ENCODE peak calls at places on chromosomes 4 and X, in nine cellular contexts. O is adrenal gland, S is right atrium auricular region, R is upper lobe of left lung, U is psoas muscle, P is A549, E is GM23338, J is esophagus muscularis mucosa, K is stomach. Z is an unnamed sample.

GRCh38 chr4:74223801-74224200 is 65.9 kb downstream of the MTHFD2L start:
- DNase-seq in K (no peak), O (no peak), R (no peak), P (no peak), E (no peak), J (no peak), S (no peak), U (no peak), Z (no peak)

GRCh38 chr4:147768113-147768512 is 36.2 kb downstream of the ARHGAP10 start:
- DNase-seq in R (no peak), U (no peak), J (no peak), E (no peak), P (peak; percentile 25), O (no peak), S (no peak), K (no peak), Z (no peak)

GRCh38 chr4:168886361-168886760 is 123.7 kb downstream of the CBR4 start:
- DNase-seq in P (peak; percentile 25), S (no peak), K (no peak), O (no peak), R (no peak), J (no peak), E (no peak), U (no peak), Z (no peak)

GRCh38 chr4:67344594-67345380 is 200.5 kb downstream of the CENPC start:
- DNase-seq in S (no peak), P (no peak), U (no peak), R (no peak), J (no peak), K (no peak), E (peak; percentile 2), O (no peak), Z (no peak)

GRCh38 chrX:68808686-68809357 is 20.0 kb upstream of the EFNB1 start:
- DNase-seq in J (no peak), E (peak; percentile 39), O (no peak), S (no peak), P (peak; percentile 18), U (peak; percentile 57), R (no peak), K (no peak), Z (no peak)

GRCh38 chrX:34918856-34919255 is 23.7 kb upstream of the FAM47B start:
- DNase-seq in R (no peak), P (peak; percentile 70), O (no peak), U (no peak), K (no peak), E (peak; percentile 68), J (no peak), S (no peak), Z (no peak)

GRCh38 chr4:8242782-8243556 is 26.6 kb upstream of the HTRA3 start:
- DNase-seq in O (no peak), E (no peak), K (no peak), P (no peak), R (no peak), S (no peak), U (no peak), J (no peak), Z (no peak)

GRCh38 chr4:7451434-7451789 is 16.7 kb upstream of the PSAPL1 start:
- DNase-seq in S (no peak), U (no peak), K (no peak), R (peak; percentile 30), O (no peak), E (no peak), J (no peak), P (no peak), Z (no peak)

GRCh38 chr4:86401826-86402225 is 42.0 kb upstream of the MAPK10 start:
- DNase-seq in U (no peak), R (no peak), P (no peak), S (no peak), J (no peak), O (no peak), K (no peak), E (no peak), Z (no peak)

DNA sequence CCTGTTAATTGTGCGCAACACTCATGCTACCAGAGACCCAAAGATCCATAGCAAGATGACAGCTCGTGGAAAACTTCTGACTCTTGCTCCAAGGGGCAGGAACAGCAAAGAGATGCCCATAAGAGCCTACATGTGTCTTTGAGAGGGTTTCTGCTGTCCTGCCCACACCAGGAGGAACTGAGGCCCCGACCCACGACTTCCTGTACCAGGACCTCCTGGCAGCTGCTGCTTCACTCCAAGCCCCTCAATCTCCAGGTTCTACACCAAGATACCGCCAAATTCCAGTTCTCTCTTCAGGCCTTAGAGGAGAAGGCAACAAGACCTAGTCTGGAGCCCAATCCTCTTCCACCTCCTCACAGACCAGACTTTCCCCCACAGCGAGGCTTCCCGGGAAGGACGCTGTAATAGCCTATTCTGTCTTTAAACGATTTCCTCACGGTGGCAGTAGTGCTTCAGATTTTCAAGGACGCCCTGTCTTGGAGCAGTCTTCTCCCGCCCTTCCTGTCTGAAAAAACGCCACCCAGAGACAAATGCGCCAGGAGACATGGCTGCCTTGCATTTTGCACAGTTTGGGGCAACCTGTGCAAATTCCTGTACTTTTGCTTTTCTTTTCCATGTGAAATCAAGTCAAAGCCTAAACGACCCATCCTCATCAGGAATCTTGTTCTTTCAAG is 230.2 kb upstream of the STK26 start:
- DNase-seq in O (no peak), S (peak; percentile 82), K (peak; percentile 89), P (peak; percentile 95), J (no peak), E (no peak), R (no peak), U (peak; percentile 87), Z (peak; percentile 86)
- H3K4me3 ChIP-seq in O (no peak overlapping the region), S (peak overlapping the region; percentile 49), K (no peak overlapping the region), P (peak overlapping the region; percentile 59), J (no peak overlapping the region), E (no peak overlapping the region), R (no peak overlapping the region), U (peak overlapping the region; percentile 65), Z (peak overlapping the region; percentile 58)

DNA sequence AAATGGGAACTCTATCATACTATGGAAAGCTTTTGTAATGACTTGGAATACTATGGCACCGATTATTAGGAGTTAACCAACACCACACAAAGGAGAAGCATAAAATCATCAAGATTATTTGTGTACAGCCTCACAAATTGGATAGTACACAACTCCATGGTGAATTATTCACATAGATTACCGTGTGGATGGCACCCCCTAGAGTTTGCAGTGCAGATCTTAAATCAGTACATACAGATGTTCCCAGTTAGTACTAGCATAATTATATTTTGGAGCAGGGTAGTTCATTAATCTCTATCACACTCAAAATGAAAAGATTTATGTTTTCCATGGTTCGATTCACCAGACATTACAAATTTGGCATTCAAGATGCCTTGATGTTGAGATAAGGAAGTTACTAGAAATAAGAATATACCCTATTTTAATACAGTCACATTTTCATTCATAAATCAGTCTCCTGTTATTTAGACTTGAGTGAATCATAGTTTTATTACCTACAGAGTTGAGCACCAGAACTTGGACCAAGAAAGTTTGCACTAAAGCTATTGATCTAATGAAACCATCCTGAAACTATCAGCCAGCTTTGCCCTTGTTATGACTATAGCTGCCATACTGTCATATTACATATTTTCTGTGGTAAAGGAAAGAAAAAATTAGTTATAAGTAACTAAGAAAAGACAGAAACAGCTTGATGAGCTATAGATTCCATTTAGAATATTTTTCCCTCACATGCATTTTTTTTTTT is 531.8 kb downstream of the GLUD2 start:
- DNase-seq in R (no peak), U (no peak), P (peak; percentile 33), K (no peak), S (no peak), O (peak; percentile 56), J (no peak), E (peak; percentile 3), Z (no peak)
- TF ChIP-seq CTCF in R (peak; percentile 28), U (peak; percentile 24), P (peak; percentile 24), K (no peak), S (no peak), O (peak; percentile 48), J (no peak), E (peak; percentile 41), Z (peak; percentile 42)

GRCh38 chr4:88939697-88940096 is 117.3 kb downstream of the FAM13A start:
- DNase-seq in J (no peak), P (no peak), R (no peak), S (no peak), K (no peak), U (no peak), E (no peak), O (no peak), Z (no peak)

GRCh38 chr4:88938138-88938537 is 118.8 kb downstream of the FAM13A start:
- DNase-seq in K (no peak), S (no peak), R (no peak), O (no peak), E (peak; percentile 11), U (no peak), P (peak; percentile 24), J (no peak), Z (no peak)

GRCh38 chr4:88937081-88937480 is 119.9 kb downstream of the FAM13A start:
- DNase-seq in J (no peak), E (no peak), O (no peak), R (no peak), P (no peak), S (no peak), K (no peak), U (no peak), Z (no peak)

DNA sequence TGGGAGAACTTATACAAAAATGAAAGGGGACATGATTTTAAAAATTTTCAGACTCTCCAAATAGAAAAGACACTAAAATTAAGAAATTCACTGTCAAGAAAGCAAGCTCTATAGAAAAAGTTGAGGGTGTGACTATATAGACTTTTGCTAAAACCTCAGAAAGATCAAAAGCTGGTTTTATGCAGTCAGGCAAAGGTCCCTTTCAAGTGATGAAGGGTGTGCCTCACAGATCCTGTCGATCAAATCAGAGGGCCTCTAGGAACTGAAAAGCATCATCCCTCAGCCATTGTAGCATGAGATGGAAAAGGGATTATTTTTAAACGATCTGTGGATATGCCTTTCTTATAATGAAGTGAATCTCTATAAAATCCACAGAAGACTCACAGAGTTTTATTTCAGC is 116.5 kb downstream of the FAM13A start:
- DNase-seq in J (no peak), E (no peak), S (no peak), U (no peak), P (no peak), K (no peak), R (no peak), O (no peak), Z (no peak)
- H3K27ac ChIP-seq in J (no peak overlapping the region), E (no peak overlapping the region), S (no peak overlapping the region), U (no peak overlapping the region), P (no peak overlapping the region), K (no peak overlapping the region), R (no peak overlapping the region), O (no peak overlapping the region), Z (no peak overlapping the region)

DNA sequence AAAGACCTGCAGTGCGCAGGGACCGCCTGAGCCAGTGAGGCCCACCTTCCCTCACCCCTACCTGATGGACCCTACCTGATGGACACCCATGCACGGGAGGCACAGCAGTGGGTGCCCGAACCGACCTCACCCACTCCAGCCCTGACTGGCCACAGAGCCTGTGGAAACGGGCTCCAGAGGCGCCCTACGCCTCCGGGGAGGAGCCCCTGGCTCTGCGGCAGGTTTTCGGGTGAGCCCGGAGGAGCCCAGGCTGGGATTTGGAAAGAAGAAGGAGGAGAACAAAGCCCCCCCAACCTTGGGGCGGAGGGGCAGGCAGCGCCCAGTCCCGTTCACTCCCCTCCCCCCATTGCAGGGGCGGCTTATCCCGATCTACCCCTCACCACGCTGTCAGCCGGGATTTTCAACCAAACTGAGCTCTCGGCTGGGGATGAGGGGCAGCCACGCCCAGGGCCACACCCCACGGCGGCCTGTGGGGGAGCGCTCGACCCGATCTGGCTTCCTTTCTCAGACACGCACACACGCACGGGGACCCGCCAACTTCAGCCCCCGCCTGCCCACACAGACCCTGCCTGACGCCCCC is 675 bp downstream of the L1CAM start:
- DNase-seq in E (no peak), R (no peak), O (no peak), U (peak; percentile 50), J (no peak), P (no peak), K (no peak), S (no peak), Z (no peak)
- H3K4me3 ChIP-seq in E (peak overlapping the region; percentile 56), R (peak overlapping the region; percentile 8), O (no peak overlapping the region), U (no peak overlapping the region), J (peak overlapping the region; percentile 39), P (peak overlapping the region; percentile 52), K (peak overlapping the region; percentile 33), S (peak overlapping the region; percentile 21), Z (peak overlapping the region; percentile 49)

Z was measured in dorsolateral prefrontal cortex.